ENCODE peak calls at places on chromosome 14, in ten cellular contexts. One of them, this sample, is unnamed.

GRCh38 chr14:105244334-105244733 is 4.0 kb upstream of the BTBD6 start:
- DNase-seq in mucosa of descending colon: no peak
- DNase-seq in adrenal gland: no peak
- DNase-seq in hepatocyte: no peak
- DNase-seq in CD4-positive, alpha-beta memory T cell: no peak
- DNase-seq in cardiac muscle cell: no peak
- DNase-seq in IMR-90: no peak
- DNase-seq in PC-9: peak; percentile 1
- DNase-seq in right cardiac atrium: peak; percentile 45
- DNase-seq in breast epithelium: no peak
- DNase-seq in this sample: no peak

GRCh38 chr14:26522985-26523384 is 74.8 kb downstream of the NOVA1 start:
- DNase-seq in mucosa of descending colon: no peak
- DNase-seq in adrenal gland: no peak
- DNase-seq in hepatocyte: no peak
- DNase-seq in CD4-positive, alpha-beta memory T cell: no peak
- DNase-seq in cardiac muscle cell: peak; percentile 6
- DNase-seq in IMR-90: peak; percentile 89
- DNase-seq in PC-9: no peak
- DNase-seq in right cardiac atrium: no peak
- DNase-seq in breast epithelium: no peak
- DNase-seq in this sample: no peak

GRCh38 chr14:55430024-55430690 is 10.3 kb downstream of the TBPL2 start:
- DNase-seq in mucosa of descending colon: peak; percentile 87
- DNase-seq in adrenal gland: peak; percentile 44
- DNase-seq in hepatocyte: peak; percentile 87
- DNase-seq in CD4-positive, alpha-beta memory T cell: peak; percentile 73
- DNase-seq in cardiac muscle cell: peak; percentile 79
- DNase-seq in IMR-90: peak; percentile 86
- DNase-seq in PC-9: peak; percentile 91
- DNase-seq in right cardiac atrium: no peak
- DNase-seq in breast epithelium: no peak
- DNase-seq in this sample: peak; percentile 75

GRCh38 chr14:68978550-68978911 is 571 bp downstream of the ACTN1 start:
- DNase-seq in mucosa of descending colon: peak; percentile 64
- DNase-seq in adrenal gland: peak; percentile 77
- DNase-seq in hepatocyte: peak; percentile 82
- DNase-seq in CD4-positive, alpha-beta memory T cell: no peak
- DNase-seq in cardiac muscle cell: peak; percentile 67
- DNase-seq in IMR-90: no peak
- DNase-seq in PC-9: peak; percentile 41
- DNase-seq in right cardiac atrium: peak; percentile 90
- DNase-seq in breast epithelium: peak; percentile 68
- DNase-seq in this sample: peak; percentile 25

GRCh38 chr14:100058777-100059432 is 6.3 kb upstream of the EVL start:
- DNase-seq in mucosa of descending colon: no peak
- DNase-seq in adrenal gland: no peak
- DNase-seq in hepatocyte: no peak
- DNase-seq in CD4-positive, alpha-beta memory T cell: no peak
- DNase-seq in cardiac muscle cell: no peak
- DNase-seq in IMR-90: no peak
- DNase-seq in PC-9: no peak
- DNase-seq in right cardiac atrium: no peak
- DNase-seq in breast epithelium: no peak
- DNase-seq in this sample: no peak

GRCh38 chr14:56131004-56131864 is 13.0 kb downstream of the PELI2 start:
- DNase-seq in mucosa of descending colon: no peak
- DNase-seq in adrenal gland: no peak
- DNase-seq in hepatocyte: no peak
- DNase-seq in CD4-positive, alpha-beta memory T cell: no peak
- DNase-seq in cardiac muscle cell: no peak
- DNase-seq in IMR-90: no peak
- DNase-seq in PC-9: no peak
- DNase-seq in right cardiac atrium: no peak
- DNase-seq in breast epithelium: no peak
- DNase-seq in this sample: peak; percentile 75

GRCh38 chr14:102774391-102775153 is 2.7 kb upstream of the TRAF3 start:
- DNase-seq in mucosa of descending colon: peak; percentile 83
- DNase-seq in adrenal gland: peak; percentile 61
- DNase-seq in hepatocyte: peak; percentile 84
- DNase-seq in CD4-positive, alpha-beta memory T cell: peak; percentile 92
- DNase-seq in cardiac muscle cell: peak; percentile 83
- DNase-seq in IMR-90: peak; percentile 78
- DNase-seq in PC-9: peak; percentile 70
- DNase-seq in right cardiac atrium: no peak
- DNase-seq in breast epithelium: no peak
- DNase-seq in this sample: peak; percentile 77

GRCh38 chr14:103483600-103483999 is 39.0 kb downstream of the CKB start:
- DNase-seq in mucosa of descending colon: no peak
- DNase-seq in adrenal gland: peak; percentile 87
- DNase-seq in hepatocyte: no peak
- DNase-seq in CD4-positive, alpha-beta memory T cell: no peak
- DNase-seq in cardiac muscle cell: peak; percentile 64
- DNase-seq in IMR-90: peak; percentile 98
- DNase-seq in PC-9: peak; percentile 58
- DNase-seq in right cardiac atrium: no peak
- DNase-seq in breast epithelium: no peak
- DNase-seq in this sample: peak; percentile 87

GRCh38 chr14:67943947-67944346 is 124.4 kb downstream of the RAD51B start:
- DNase-seq in mucosa of descending colon: peak; percentile 95
- DNase-seq in adrenal gland: peak; percentile 80
- DNase-seq in hepatocyte: peak; percentile 93
- DNase-seq in CD4-positive, alpha-beta memory T cell: peak; percentile 65
- DNase-seq in cardiac muscle cell: peak; percentile 95
- DNase-seq in IMR-90: peak; percentile 87
- DNase-seq in PC-9: peak; percentile 67
- DNase-seq in right cardiac atrium: peak; percentile 74
- DNase-seq in breast epithelium: peak; percentile 69
- DNase-seq in this sample: peak; percentile 75

GRCh38 chr14:26765768-26766550 is 168.1 kb upstream of the NOVA1 start:
- DNase-seq in mucosa of descending colon: peak; percentile 15
- DNase-seq in adrenal gland: peak; percentile 6
- DNase-seq in hepatocyte: peak; percentile 12
- DNase-seq in CD4-positive, alpha-beta memory T cell: no peak
- DNase-seq in cardiac muscle cell: peak; percentile 91
- DNase-seq in IMR-90: peak; percentile 69
- DNase-seq in PC-9: peak; percentile 62
- DNase-seq in right cardiac atrium: no peak
- DNase-seq in breast epithelium: no peak
- DNase-seq in this sample: no peak

GRCh38 chr14:60760209-60760608 is 25.6 kb downstream of the MNAT1 start:
- DNase-seq in mucosa of descending colon: no peak
- DNase-seq in adrenal gland: no peak
- DNase-seq in hepatocyte: no peak
- DNase-seq in CD4-positive, alpha-beta memory T cell: no peak
- DNase-seq in cardiac muscle cell: peak; percentile 16
- DNase-seq in IMR-90: no peak
- DNase-seq in PC-9: no peak
- DNase-seq in right cardiac atrium: no peak
- DNase-seq in breast epithelium: no peak
- DNase-seq in this sample: no peak

GRCh38 chr14:95500201-95500681 is 16.2 kb downstream of the SYNE3 start:
- DNase-seq in mucosa of descending colon: peak; percentile 58
- DNase-seq in adrenal gland: no peak
- DNase-seq in hepatocyte: no peak
- DNase-seq in CD4-positive, alpha-beta memory T cell: no peak
- DNase-seq in cardiac muscle cell: no peak
- DNase-seq in IMR-90: no peak
- DNase-seq in PC-9: no peak
- DNase-seq in right cardiac atrium: peak; percentile 69
- DNase-seq in breast epithelium: no peak
- DNase-seq in this sample: peak; percentile 91

GRCh38 chr14:95871531-95871930 is 5.1 kb upstream of the TUNAR start:
- DNase-seq in mucosa of descending colon: no peak
- DNase-seq in adrenal gland: no peak
- DNase-seq in hepatocyte: no peak
- DNase-seq in CD4-positive, alpha-beta memory T cell: no peak
- DNase-seq in cardiac muscle cell: no peak
- DNase-seq in IMR-90: no peak
- DNase-seq in PC-9: no peak
- DNase-seq in right cardiac atrium: no peak
- DNase-seq in breast epithelium: no peak
- DNase-seq in this sample: no peak

GRCh38 chr14:99215277-99215676 is 56.7 kb downstream of the BCL11B start:
- DNase-seq in mucosa of descending colon: no peak
- DNase-seq in adrenal gland: no peak
- DNase-seq in hepatocyte: peak; percentile 74
- DNase-seq in CD4-positive, alpha-beta memory T cell: no peak
- DNase-seq in cardiac muscle cell: peak; percentile 21
- DNase-seq in IMR-90: no peak
- DNase-seq in PC-9: no peak
- DNase-seq in right cardiac atrium: no peak
- DNase-seq in breast epithelium: no peak
- DNase-seq in this sample: no peak

GRCh38 chr14:106372870-106373657 is 846.7 kb downstream of the TMEM121 start:
- DNase-seq in mucosa of descending colon: peak; percentile 75
- DNase-seq in adrenal gland: peak; percentile 44
- DNase-seq in hepatocyte: no peak
- DNase-seq in CD4-positive, alpha-beta memory T cell: peak; percentile 78
- DNase-seq in cardiac muscle cell: no peak
- DNase-seq in IMR-90: no peak
- DNase-seq in PC-9: peak; percentile 38
- DNase-seq in right cardiac atrium: peak; percentile 66
- DNase-seq in breast epithelium: no peak
- DNase-seq in this sample: peak; percentile 46
- H3K9me3 ChIP-seq in mucosa of descending colon: no peaks in the 10 kb centered on the region
- H3K9me3 ChIP-seq in adrenal gland: no peaks in the 10 kb centered on the region
- H3K9me3 ChIP-seq in hepatocyte: no peaks in the 10 kb centered on the region
- H3K9me3 ChIP-seq in CD4-positive, alpha-beta memory T cell: no peaks in the 10 kb centered on the region
- H3K9me3 ChIP-seq in cardiac muscle cell: no peaks in the 10 kb centered on the region
- H3K9me3 ChIP-seq in IMR-90: peaks cover 22% of the 10 kb centered on the region
- H3K9me3 ChIP-seq in PC-9: no peaks in the 10 kb centered on the region
- H3K9me3 ChIP-seq in right cardiac atrium: no peaks in the 10 kb centered on the region
- H3K9me3 ChIP-seq in breast epithelium: no peaks in the 10 kb centered on the region
- H3K9me3 ChIP-seq in this sample: no peaks in the 10 kb centered on the region

DNA sequence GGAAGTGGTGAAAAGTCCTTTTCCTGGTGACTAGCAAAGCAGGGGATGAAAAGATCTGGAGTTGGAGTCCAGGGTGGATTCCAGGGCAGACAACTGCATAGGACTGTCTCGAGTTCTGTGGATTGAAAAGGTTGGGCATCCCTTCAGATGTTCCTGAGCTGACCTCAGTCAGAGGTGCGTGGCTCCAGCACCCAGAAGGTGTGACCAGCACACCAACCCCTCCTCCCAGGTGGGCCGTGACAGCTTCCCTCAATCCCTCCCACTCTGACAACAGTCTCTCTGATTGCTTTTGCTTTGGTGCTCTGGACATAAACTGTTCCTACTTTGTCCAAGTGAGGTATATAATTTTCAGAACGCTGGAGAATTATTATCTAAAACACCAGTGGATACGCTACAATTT is 88.1 kb downstream of the DAD1 start:
- DNase-seq in mucosa of descending colon: no peak
- DNase-seq in adrenal gland: no peak
- DNase-seq in hepatocyte: no peak
- DNase-seq in CD4-positive, alpha-beta memory T cell: no peak
- DNase-seq in cardiac muscle cell: no peak
- DNase-seq in IMR-90: no peak
- DNase-seq in PC-9: no peak
- DNase-seq in right cardiac atrium: no peak
- DNase-seq in breast epithelium: no peak
- DNase-seq in this sample: no peak
- H3K4me1 ChIP-seq in mucosa of descending colon: no peaks in the 10 kb centered on the region
- H3K4me1 ChIP-seq in adrenal gland: no peaks in the 10 kb centered on the region
- H3K4me1 ChIP-seq in hepatocyte: no peaks in the 10 kb centered on the region
- H3K4me1 ChIP-seq in CD4-positive, alpha-beta memory T cell: peaks cover 57% of the 10 kb centered on the region
- H3K4me1 ChIP-seq in cardiac muscle cell: peaks cover 12% of the 10 kb centered on the region
- H3K4me1 ChIP-seq in IMR-90: no peaks in the 10 kb centered on the region
- H3K4me1 ChIP-seq in PC-9: no peaks in the 10 kb centered on the region
- H3K4me1 ChIP-seq in right cardiac atrium: peaks cover 2% of the 10 kb centered on the region
- H3K4me1 ChIP-seq in breast epithelium: no peaks in the 10 kb centered on the region
- H3K4me1 ChIP-seq in this sample: no peaks in the 10 kb centered on the region

GRCh38 chr14:91679273-91679672 is 52.6 kb downstream of the CATSPERB start:
- DNase-seq in mucosa of descending colon: no peak
- DNase-seq in adrenal gland: no peak
- DNase-seq in hepatocyte: no peak
- DNase-seq in CD4-positive, alpha-beta memory T cell: no peak
- DNase-seq in cardiac muscle cell: no peak
- DNase-seq in IMR-90: no peak
- DNase-seq in PC-9: no peak
- DNase-seq in right cardiac atrium: no peak
- DNase-seq in breast epithelium: no peak
- DNase-seq in this sample: no peak
- H3K9me3 ChIP-seq in mucosa of descending colon: peaks cover 4% of the 10 kb centered on the region
- H3K9me3 ChIP-seq in adrenal gland: no peaks in the 10 kb centered on the region
- H3K9me3 ChIP-seq in hepatocyte: no peaks in the 10 kb centered on the region
- H3K9me3 ChIP-seq in CD4-positive, alpha-beta memory T cell: no peaks in the 10 kb centered on the region
- H3K9me3 ChIP-seq in cardiac muscle cell: no peaks in the 10 kb centered on the region
- H3K9me3 ChIP-seq in IMR-90: no peaks in the 10 kb centered on the region
- H3K9me3 ChIP-seq in PC-9: no peaks in the 10 kb centered on the region
- H3K9me3 ChIP-seq in right cardiac atrium: no peaks in the 10 kb centered on the region
- H3K9me3 ChIP-seq in breast epithelium: no peaks in the 10 kb centered on the region
- H3K9me3 ChIP-seq in this sample: no peaks in the 10 kb centered on the region

GRCh38 chr14:24337824-24338175 is 2.0 kb downstream of the RIPK3 start:
- DNase-seq in mucosa of descending colon: no peak
- DNase-seq in adrenal gland: no peak
- DNase-seq in hepatocyte: no peak
- DNase-seq in CD4-positive, alpha-beta memory T cell: no peak
- DNase-seq in cardiac muscle cell: no peak
- DNase-seq in IMR-90: no peak
- DNase-seq in PC-9: no peak
- DNase-seq in right cardiac atrium: no peak
- DNase-seq in breast epithelium: no peak
- DNase-seq in this sample: no peak
- H3K4me1 ChIP-seq in mucosa of descending colon: peaks cover 37% of the 10 kb centered on the region
- H3K4me1 ChIP-seq in adrenal gland: no peaks in the 10 kb centered on the region
- H3K4me1 ChIP-seq in hepatocyte: peaks cover 30% of the 10 kb centered on the region
- H3K4me1 ChIP-seq in CD4-positive, alpha-beta memory T cell: peaks cover 49% of the 10 kb centered on the region
- H3K4me1 ChIP-seq in cardiac muscle cell: peaks cover 1% of the 10 kb centered on the region
- H3K4me1 ChIP-seq in IMR-90: peaks cover 3% of the 10 kb centered on the region
- H3K4me1 ChIP-seq in PC-9: peaks cover 3% of the 10 kb centered on the region
- H3K4me1 ChIP-seq in right cardiac atrium: peaks cover 2% of the 10 kb centered on the region
- H3K4me1 ChIP-seq in breast epithelium: no peaks in the 10 kb centered on the region
- H3K4me1 ChIP-seq in this sample: peaks cover 20% of the 10 kb centered on the region

GRCh38 chr14:19775587-19775986 is 2.3 kb downstream of the OR4M1 start:
- DNase-seq in mucosa of descending colon: no peak
- DNase-seq in adrenal gland: no peak
- DNase-seq in hepatocyte: no peak
- DNase-seq in CD4-positive, alpha-beta memory T cell: no peak
- DNase-seq in cardiac muscle cell: no peak
- DNase-seq in IMR-90: no peak
- DNase-seq in PC-9: no peak
- DNase-seq in right cardiac atrium: no peak
- DNase-seq in breast epithelium: no peak
- DNase-seq in this sample: no peak
- H3K9me3 ChIP-seq in mucosa of descending colon: peaks cover 63% of the 10 kb centered on the region
- H3K9me3 ChIP-seq in adrenal gland: no peaks in the 10 kb centered on the region
- H3K9me3 ChIP-seq in hepatocyte: peaks cover 20% of the 10 kb centered on the region
- H3K9me3 ChIP-seq in CD4-positive, alpha-beta memory T cell: no peaks in the 10 kb centered on the region
- H3K9me3 ChIP-seq in cardiac muscle cell: no peaks in the 10 kb centered on the region
- H3K9me3 ChIP-seq in IMR-90: peaks cover 28% of the 10 kb centered on the region
- H3K9me3 ChIP-seq in PC-9: no peaks in the 10 kb centered on the region
- H3K9me3 ChIP-seq in right cardiac atrium: no peaks in the 10 kb centered on the region
- H3K9me3 ChIP-seq in breast epithelium: peaks cover 13% of the 10 kb centered on the region
- H3K9me3 ChIP-seq in this sample: peaks cover 5% of the 10 kb centered on the region

This sample was measured in small intestine.